ENCODE peak calls at places on chromosome 5, in six cellular contexts. T is psoas muscle, V is astrocyte, L is heart right ventricle, D is cardiac muscle cell, W is right atrium auricular region. Y is an unnamed sample.
A peak's percentile ranks its signal among the peaks of the same experiment; 100 is the strongest.

GRCh38 chr5:7805379-7805778 is 45.6 kb downstream of the CFAP90 start:
- DNase-seq in T (no peak), V (no peak), L (no peak), D (peak; percentile 16), W (no peak), Y (no peak)

GRCh38 chr5:76582252-76583162 is 40.7 kb downstream of the F2RL2 start:
- DNase-seq in T (no peak), V (peak; percentile 81), L (no peak), D (peak; percentile 42), W (no peak), Y (no peak)

GRCh38 chr5:142151436-142152382 is 43.1 kb downstream of the NDFIP1 start:
- DNase-seq in T (no peak), V (peak; percentile 33), L (peak; percentile 80), D (peak; percentile 91), W (peak; percentile 69), Y (peak; percentile 59)

GRCh38 chr5:129904102-129904666 is at the start of gene CHSY3:
- DNase-seq in T (peak; percentile 87), V (peak; percentile 71), L (peak; percentile 76), D (peak; percentile 92), W (peak; percentile 79), Y (peak; percentile 80)

GRCh38 chr5:178249191-178249989 is 16.8 kb upstream of the PHYKPL start:
- DNase-seq in T (no peak), V (peak; percentile 29), L (no peak), D (peak; percentile 69), W (no peak), Y (no peak)

GRCh38 chr5:145697251-145698016 is 137.7 kb downstream of the PRELID2 start:
- DNase-seq in T (no peak), V (peak; percentile 18), L (no peak), D (peak; percentile 80), W (no peak), Y (no peak)

GRCh38 chr5:32325067-32325466 is 12.3 kb upstream of the MTMR12 start:
- DNase-seq in T (no peak), V (peak; percentile 62), L (no peak), D (peak; percentile 61), W (no peak), Y (no peak)

GRCh38 chr5:59741599-59741998 is 151.9 kb downstream of the PDE4D start:
- DNase-seq in T (no peak), V (no peak), L (no peak), D (no peak), W (no peak), Y (no peak)

DNA sequence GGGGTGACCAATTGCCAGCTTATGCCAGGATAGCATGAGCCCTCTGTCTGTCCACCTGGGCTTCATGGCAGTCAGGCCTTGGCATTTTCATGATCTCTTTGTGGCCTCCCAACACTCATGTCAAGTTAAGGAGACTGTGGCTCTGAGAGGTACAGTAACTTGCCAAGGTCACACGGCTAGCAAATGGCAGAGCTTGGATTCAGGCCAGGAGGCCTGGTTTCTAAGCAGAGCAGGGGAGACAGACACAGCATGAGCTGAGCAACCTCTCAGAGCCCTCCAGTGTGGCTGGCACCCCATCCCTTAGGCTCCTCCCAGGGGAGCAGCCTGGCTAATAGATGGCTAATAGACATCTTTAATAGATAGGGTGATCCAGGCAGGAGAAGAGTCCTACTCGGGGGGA is 4.0 kb downstream of the SYNPO start:
- DNase-seq in T (peak; percentile 41), V (no peak), L (peak; percentile 79), D (no peak), W (no peak), Y (peak; percentile 63)
- H3K4me1 ChIP-seq in T (peaks cover 95% of the 10 kb centered on the region), V (peaks cover 57% of the 10 kb centered on the region), L (peaks cover 56% of the 10 kb centered on the region), D (peaks cover 31% of the 10 kb centered on the region), W (no peaks in the 10 kb centered on the region), Y (peaks cover 76% of the 10 kb centered on the region)

DNA sequence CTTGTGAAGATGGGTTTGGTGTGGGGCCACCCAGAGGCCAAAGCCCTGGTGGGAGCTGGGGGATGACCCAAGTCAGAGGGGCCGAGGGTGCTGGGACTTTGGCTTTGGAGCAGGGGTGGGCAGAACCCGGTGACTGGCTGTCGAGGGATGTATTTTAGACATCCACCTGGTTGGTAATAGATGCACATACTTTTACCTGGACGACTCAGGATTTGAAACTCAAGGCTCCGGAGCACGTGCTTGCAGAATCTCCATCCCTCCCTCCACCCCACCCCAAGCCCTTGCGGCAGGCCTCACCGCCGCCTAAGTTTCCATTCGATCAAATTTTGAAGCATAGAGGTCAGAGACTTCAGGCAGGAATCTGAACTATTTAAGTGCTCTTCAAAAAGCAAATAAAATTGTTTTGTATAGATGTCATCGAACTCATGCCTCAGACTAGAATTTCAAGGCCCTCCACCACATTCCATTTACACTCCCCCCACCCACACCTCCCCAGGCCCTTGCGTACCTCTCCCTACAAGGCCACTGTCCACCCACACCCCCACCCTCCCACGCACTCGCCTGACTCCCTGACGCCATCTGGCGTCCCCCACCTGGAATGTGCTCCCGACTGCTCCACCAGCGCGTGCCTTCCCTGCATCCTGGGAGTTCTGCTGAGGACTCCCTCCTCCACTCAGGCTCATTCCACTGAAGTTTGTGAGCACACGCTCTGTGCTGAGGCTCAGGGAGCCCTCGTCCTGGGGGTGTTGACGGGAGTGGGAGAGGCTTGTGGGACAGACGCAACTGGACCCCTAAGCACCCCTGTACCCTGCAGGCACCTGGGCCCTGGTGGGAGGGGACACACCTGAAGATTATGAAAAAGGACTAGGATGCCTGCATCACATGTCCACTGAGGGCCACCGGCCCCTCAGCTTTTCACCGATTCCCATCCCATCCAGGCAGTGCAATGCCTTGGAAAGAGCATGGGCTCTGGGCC is 56.4 kb upstream of the RPL26L1 start:
- DNase-seq in T (peak; percentile 83), V (peak; percentile 99), L (peak; percentile 81), D (peak; percentile 94), W (peak; percentile 84), Y (peak; percentile 76)
- TF ChIP-seq CTCF in T (peak; percentile 38), V (peak; percentile 32), L (peak; percentile 45), D (peak; percentile 58), W (peak; percentile 35), Y (no peak)

GRCh38 chr5:16957305-16958165 is 21.4 kb upstream of the MYO10 start:
- DNase-seq in T (no peak), V (peak; percentile 98), L (no peak), D (peak; percentile 92), W (no peak), Y (no peak)
- H3K27ac ChIP-seq in T (no peak overlapping the region), V (peak overlapping the region; percentile 88), L (no peak overlapping the region), D (no peak overlapping the region), W (no peak overlapping the region), Y (no peak overlapping the region)

DNA sequence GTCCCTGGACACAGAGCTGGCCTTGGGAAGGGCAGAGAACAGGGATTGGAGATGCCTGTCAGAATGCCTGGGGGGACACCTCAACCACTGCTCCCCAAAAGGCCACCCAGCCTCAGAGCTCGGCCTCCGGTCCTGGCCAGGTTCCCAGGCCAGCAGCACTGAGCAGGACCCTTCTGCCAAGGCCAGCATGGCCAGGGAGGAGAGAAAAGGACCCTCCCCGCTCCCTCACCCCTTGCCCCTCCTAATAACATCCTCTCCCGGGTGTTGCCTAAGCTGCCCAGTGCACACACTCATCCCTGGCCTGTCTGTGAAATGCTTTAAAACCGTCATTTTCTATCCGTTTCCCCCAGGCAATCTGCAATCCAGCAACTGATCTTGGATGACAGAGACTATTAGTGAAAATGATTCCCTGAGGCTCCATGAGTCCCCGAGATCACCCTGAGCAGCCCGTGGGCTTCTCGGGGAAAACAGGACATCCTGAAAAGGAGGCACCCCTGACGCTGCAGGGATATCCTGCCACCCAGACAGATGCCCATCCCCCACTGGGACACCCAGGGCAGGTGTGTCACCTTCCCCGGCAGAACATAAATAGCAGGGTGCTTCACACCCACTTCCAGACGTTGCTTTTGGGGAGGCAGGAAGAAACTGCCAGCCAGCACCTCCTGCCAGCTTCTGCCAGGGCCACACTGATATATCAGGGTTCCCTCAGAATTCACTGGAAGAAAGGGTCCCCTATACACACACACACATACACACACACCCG is 75.3 kb downstream of the ADAMTS2 start:
- DNase-seq in T (peak; percentile 29), V (no peak), L (no peak), D (peak; percentile 36), W (no peak), Y (no peak)
- H3K4me1 ChIP-seq in T (peaks cover 16% of the 10 kb centered on the region), V (peaks cover 17% of the 10 kb centered on the region), L (peaks cover 5% of the 10 kb centered on the region), D (no peaks in the 10 kb centered on the region), W (no peaks in the 10 kb centered on the region), Y (peaks cover 47% of the 10 kb centered on the region)

DNA sequence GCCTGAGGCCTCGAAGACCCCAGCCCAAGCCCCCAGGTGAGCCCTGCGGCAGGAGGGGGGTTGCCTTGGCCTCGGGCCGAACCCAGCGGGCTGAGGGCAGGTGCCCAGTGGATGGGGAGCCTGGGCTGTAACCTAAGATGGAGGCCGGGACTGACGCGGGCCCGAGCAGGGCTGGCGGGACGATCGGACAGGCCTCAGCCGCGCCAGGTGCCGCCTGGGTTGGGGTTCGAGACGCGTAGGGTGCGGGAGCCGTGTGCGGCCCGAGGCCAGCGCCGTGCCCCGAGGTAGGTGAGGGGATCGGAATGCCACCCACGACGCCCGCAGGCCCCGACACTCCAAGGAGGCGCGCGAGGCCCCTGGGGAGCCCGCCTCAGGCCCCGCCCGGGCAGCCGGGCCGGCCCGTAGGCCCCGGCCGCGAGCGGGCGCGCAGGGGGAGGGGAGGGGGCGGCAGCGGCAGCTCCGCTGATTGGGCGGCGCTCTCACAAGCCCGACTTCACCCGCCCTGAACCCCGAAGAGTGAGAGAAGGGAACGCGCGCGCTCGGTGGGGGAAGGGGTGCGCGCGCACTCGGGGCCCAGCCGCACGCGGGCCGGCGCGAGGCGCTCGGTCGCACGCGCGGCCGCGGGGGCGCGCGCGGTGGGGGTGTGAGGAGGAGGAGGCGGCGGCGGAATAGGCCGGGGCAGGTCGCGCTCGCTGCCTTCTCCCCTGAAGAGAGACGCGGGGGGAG is at the start of gene NSD1:
- DNase-seq in T (peak; percentile 92), V (peak; percentile 71), L (peak; percentile 87), D (peak; percentile 95), W (peak; percentile 90), Y (peak; percentile 88)
- TF ChIP-seq CTCF in T (no peak), V (no peak), L (no peak), D (no peak), W (no peak), Y (no peak)

DNA sequence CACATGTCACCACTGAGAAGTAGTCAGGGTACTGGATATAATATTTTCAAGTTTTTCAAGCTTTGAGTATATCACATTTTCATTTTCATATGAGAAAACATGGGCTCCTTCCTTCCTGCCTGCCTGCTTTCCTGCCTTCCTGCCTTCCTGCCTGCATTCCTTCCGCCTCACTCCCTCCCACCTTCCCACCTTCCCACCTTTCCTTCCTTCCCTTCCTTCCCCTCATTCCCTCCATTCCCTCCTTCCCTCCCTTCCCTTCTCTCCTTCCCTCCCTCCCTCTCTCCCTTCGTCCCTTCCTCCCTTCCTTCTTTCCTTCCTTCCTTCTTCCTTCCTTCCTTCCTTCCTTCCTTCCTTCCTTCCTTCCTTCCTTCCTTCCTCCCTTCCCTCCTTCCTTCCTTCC is 175.3 kb downstream of the HMHB1 start:
- DNase-seq in T (no peak), V (no peak), L (no peak), D (no peak), W (no peak), Y (no peak)
- H3K27ac ChIP-seq in T (no peak overlapping the region), V (peak overlapping the region; percentile 72), L (no peak overlapping the region), D (no peak overlapping the region), W (peak overlapping the region; percentile 34), Y (no peak overlapping the region)

GRCh38 chr5:139744471-139745120 is 51.0 kb upstream of the PSD2 start:
- DNase-seq in T (no peak), V (no peak), L (no peak), D (no peak), W (no peak), Y (no peak)
- H3K4me1 ChIP-seq in T (peaks cover 27% of the 10 kb centered on the region), V (peaks cover 60% of the 10 kb centered on the region), L (peaks cover 8% of the 10 kb centered on the region), D (peaks cover 25% of the 10 kb centered on the region), W (peaks cover 6% of the 10 kb centered on the region), Y (peaks cover 37% of the 10 kb centered on the region)

DNA sequence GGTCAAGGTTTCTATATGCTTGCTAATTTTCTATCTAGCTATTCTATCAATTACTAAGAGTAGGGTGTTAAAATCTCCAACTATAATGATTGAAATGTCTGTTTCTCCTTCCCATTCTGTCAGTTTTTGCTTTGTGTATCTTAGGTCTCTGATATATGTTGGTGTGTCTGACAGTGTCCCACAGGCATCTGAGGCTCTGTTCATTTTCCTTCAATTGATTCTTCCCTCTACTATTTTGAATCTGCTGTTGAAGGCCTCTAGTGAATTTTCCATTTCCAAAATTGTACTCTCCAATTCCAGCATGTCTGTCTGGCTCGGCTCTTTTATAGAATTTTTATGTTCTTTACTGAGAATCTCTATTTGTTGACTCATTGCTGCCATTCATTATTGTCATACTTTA is 36.0 kb downstream of the RNF130 start:
- DNase-seq in T (no peak), V (no peak), L (no peak), D (no peak), W (no peak), Y (no peak)
- TF ChIP-seq CTCF in T (no peak), V (no peak), L (no peak), D (no peak), W (no peak), Y (no peak)

Y was measured in stomach.